ENCODE peak calls at places on chromosomes 7 and 10, in seven cellular contexts. X is gastrocnemius medialis; Q is left ventricle myocardium inferior; K is effector memory CD4-positive, alpha-beta T cell; Y is testis; S is SJCRH30; N is endodermal cell. D is an unnamed sample. For H3K4me1, the result is how much of the 10 kb centered on the place peaks cover.

GRCh38 chr7:110397927-110398660 is 692.8 kb upstream of the LRRN3 start:
- DNase-seq in S (no peak), X (no peak), K (no peak), Y (no peak), N (no peak), Q (no peak), D (no peak)

GRCh38 chr7:81769891-81770818 is at the start of gene HGF:
- DNase-seq in N (peak), Q (peak), K (no peak), S (peak), Y (peak), X (peak), D (peak)

GRCh38 chr7:140008755-140009610 is 53.8 kb downstream of the PARP12 start:
- DNase-seq in K (no peak), Q (no peak), X (no peak), N (no peak), S (no peak), Y (no peak), D (no peak)

GRCh38 chr10:69862882-69863530 is 61.3 kb downstream of the COL13A1 start:
- DNase-seq in N (no peak), Y (no peak), K (no peak), X (no peak), Q (no peak), S (no peak), D (peak)

GRCh38 chr7:155214328-155214986 is 83.2 kb upstream of the INSIG1 start:
- DNase-seq in K (no peak), X (no peak), Y (peak), N (no peak), Q (no peak), S (peak), D (no peak)

GRCh38 chr10:21508987-21509334 is 16.5 kb downstream of the SKIDA1 start:
- DNase-seq in N (no peak), Y (no peak), S (no peak), Q (no peak), K (no peak), X (no peak), D (no peak)

GRCh38 chr10:35211390-35211789 is 84.7 kb downstream of the CREM start:
- DNase-seq in Y (no peak), K (no peak), Q (no peak), X (no peak), N (peak), S (no peak), D (no peak)

GRCh38 chr7:108142180-108142579 is 12.0 kb upstream of the LAMB4 start:
- DNase-seq in X (no peak), K (no peak), N (no peak), Y (no peak), S (no peak), Q (no peak), D (no peak)

GRCh38 chr7:47782792-47783191 is 165.5 kb downstream of the PKD1L1 start:
- DNase-seq in Q (no peak), X (no peak), N (no peak), Y (no peak), K (no peak), S (no peak), D (no peak)

GRCh38 chr10:44978570-44979280 is at the start of gene DEPP1:
- DNase-seq in S (peak), K (no peak), X (peak), Q (peak), Y (peak), N (peak), D (peak)

GRCh38 chr10:29826221-29826620 is 191.4 kb upstream of the SVIL start:
- DNase-seq in N (no peak), Y (no peak), Q (no peak), S (no peak), X (no peak), K (no peak), D (no peak)

GRCh38 chr7:115230882-115231508 is 309.1 kb downstream of the MDFIC start:
- DNase-seq in S (peak), Q (no peak), X (no peak), N (no peak), Y (no peak), K (no peak), D (no peak)

GRCh38 chr10:32577448-32577847 is 131.5 kb downstream of the CCDC7 start:
- DNase-seq in X (no peak), K (no peak), N (no peak), S (no peak), Q (no peak), Y (no peak), D (no peak)

GRCh38 chr10:36455481-36456119 is 669.8 kb upstream of the ANKRD30A start:
- DNase-seq in K (no peak), Q (no peak), X (no peak), S (no peak), N (no peak), Y (no peak), D (no peak)

GRCh38 chr10:32149257-32149955 is 93.2 kb upstream of the KIF5B start:
- DNase-seq in X (peak), Q (peak), K (no peak), Y (no peak), N (peak), S (peak), D (no peak)

GRCh38 chr7:15822123-15822495 is 135.6 kb upstream of the MEOX2 start:
- DNase-seq in Y (no peak), N (no peak), K (no peak), Q (no peak), S (no peak), X (no peak), D (no peak)

GRCh38 chr10:31819393-31819820 is 109.2 kb downstream of the ARHGAP12 start:
- DNase-seq in Y (no peak), K (no peak), Q (peak), X (peak), N (no peak), S (peak), D (no peak)

GRCh38 chr10:102645388-102645740 is 1.1 kb downstream of the TRIM8 start:
- DNase-seq in K (peak), Q (peak), N (peak), S (peak), X (peak), Y (peak), D (peak)

GRCh38 chr10:101035314-101035713 is 4.3 kb downstream of the SFXN3 start:
- DNase-seq in N (no peak), Q (no peak), K (no peak), X (no peak), Y (no peak), S (no peak), D (peak)

GRCh38 chr10:78175444-78175843 is 141.8 kb downstream of the RPS24 start:
- DNase-seq in S (no peak), N (no peak), Y (no peak), K (no peak), X (no peak), Q (no peak), D (no peak)

GRCh38 chr10:110820321-110820814 is 51.4 kb upstream of the PDCD4 start:
- DNase-seq in K (no peak), N (no peak), X (peak), Y (peak), S (no peak), Q (peak), D (peak)

GRCh38 chr10:117666965-117667364 is 124.4 kb downstream of the EMX2 start:
- DNase-seq in Y (no peak), K (no peak), X (no peak), S (no peak), N (no peak), Q (no peak), D (no peak)

GRCh38 chr7:48045205-48045765 is 9.9 kb downstream of the C7orf57 start:
- DNase-seq in Y (no peak), Q (no peak), S (no peak), X (no peak), K (no peak), N (no peak), D (no peak)

GRCh38 chr7:106883627-106884026 is 18.5 kb downstream of the PIK3CG start:
- DNase-seq in K (no peak), S (no peak), Q (no peak), Y (no peak), X (no peak), N (no peak), D (no peak)

GRCh38 chr10:101888251-101888949 is 44.8 kb upstream of the KCNIP2 start:
- DNase-seq in X (no peak), S (no peak), N (no peak), K (no peak), Q (no peak), Y (no peak), D (no peak)

GRCh38 chr7:134234216-134234615 is 82.5 kb downstream of the SLC35B4 start:
- DNase-seq in Q (no peak), N (no peak), X (no peak), K (no peak), S (no peak), Y (no peak), D (no peak)

GRCh38 chr10:61835069-61835908 is 66.2 kb upstream of the ARID5B start:
- DNase-seq in X (no peak), S (peak), Q (no peak), N (peak), Y (no peak), K (no peak), D (no peak)

GRCh38 chr7:134541-134940 is 57.8 kb upstream of the FAM20C start:
- DNase-seq in Q (no peak), S (no peak), X (no peak), N (no peak), K (no peak), Y (no peak), D (no peak)

GRCh38 chr10:11381023-11381422 is 230.4 kb downstream of the USP6NL start:
- DNase-seq in Y (no peak), S (no peak), X (no peak), N (no peak), K (no peak), Q (no peak), D (no peak)

GRCh38 chr10:34370121-34370520 is 445.0 kb downstream of the PARD3 start:
- DNase-seq in K (no peak), Q (no peak), X (no peak), S (no peak), N (no peak), Y (no peak), D (no peak)

GRCh38 chr7:159025161-159025779 is 119.4 kb downstream of the VIPR2 start:
- DNase-seq in Q (no peak), K (no peak), N (peak), X (no peak), S (no peak), Y (peak), D (no peak)

GRCh38 chr10:77478248-77478963 is 159.2 kb downstream of the KCNMA1 start:
- DNase-seq in K (no peak), Q (no peak), X (no peak), S (no peak), N (no peak), Y (no peak), D (no peak)

GRCh38 chr7:101328159-101328558 is 6.5 kb upstream of the IFT22 start:
- DNase-seq in Y (no peak), K (no peak), S (no peak), Q (no peak), X (no peak), N (no peak), D (no peak)

GRCh38 chr7:2099036-2099957 is 133.4 kb downstream of the MAD1L1 start:
- DNase-seq in N (no peak), Q (no peak), S (no peak), K (no peak), X (no peak), Y (peak), D (no peak)

GRCh38 chr7:157520249-157520648 is 183.4 kb downstream of the DNAJB6 start:
- DNase-seq in N (no peak), X (no peak), K (no peak), S (no peak), Q (no peak), Y (no peak), D (no peak)
- H3K4me3 ChIP-seq in N (no peak), X (no peak), K (no peak), S (no peak), Q (no peak), Y (no peak), D (no peak)

GRCh38 chr10:74034301-74034700 is 36.4 kb downstream of the VCL start:
- DNase-seq in N (no peak), Q (no peak), K (no peak), S (no peak), Y (no peak), X (no peak), D (no peak)
- H3K4me1 ChIP-seq in N (under half), Q (half or more), K (under half), S (under half), Y (under half), X (half or more), D (under half)

GRCh38 chr10:5418584-5418983 is 6.2 kb downstream of the NET1 start:
- DNase-seq in N (no peak), K (no peak), X (no peak), Y (no peak), S (no peak), Q (no peak), D (no peak)

GRCh38 chr10:5419466-5420094 is 7.2 kb downstream of the NET1 start:
- DNase-seq in Y (no peak), X (no peak), Q (no peak), S (no peak), N (no peak), K (no peak), D (no peak)

GRCh38 chr10:5412277-5412941 is at the start of gene NET1:
- DNase-seq in N (peak), K (peak), Q (peak), Y (peak), S (peak), X (peak), D (peak)

GRCh38 chr10:5413012-5413938 is 918 bp downstream of the NET1 start:
- DNase-seq in N (peak), K (no peak), S (peak), X (no peak), Y (no peak), Q (no peak), D (no peak)

GRCh38 chr10:5416981-5417380 is 4.6 kb downstream of the NET1 start:
- DNase-seq in Q (no peak), N (peak), K (no peak), X (peak), S (no peak), Y (no peak), D (no peak)
- H3K4me3 ChIP-seq in Q (no peak), N (no peak), K (no peak), X (no peak), S (no peak), Y (no peak), D (no peak)

GRCh38 chr7:103649052-103649451 is 203.0 kb upstream of the SLC26A5 start:
- DNase-seq in Y (no peak), N (no peak), Q (no peak), S (no peak), X (no peak), K (no peak), D (no peak)
- H3K4me1 ChIP-seq in Y (under half), N (under half), Q (under half), S (under half), X (under half), K (under half), D (under half)

DNA sequence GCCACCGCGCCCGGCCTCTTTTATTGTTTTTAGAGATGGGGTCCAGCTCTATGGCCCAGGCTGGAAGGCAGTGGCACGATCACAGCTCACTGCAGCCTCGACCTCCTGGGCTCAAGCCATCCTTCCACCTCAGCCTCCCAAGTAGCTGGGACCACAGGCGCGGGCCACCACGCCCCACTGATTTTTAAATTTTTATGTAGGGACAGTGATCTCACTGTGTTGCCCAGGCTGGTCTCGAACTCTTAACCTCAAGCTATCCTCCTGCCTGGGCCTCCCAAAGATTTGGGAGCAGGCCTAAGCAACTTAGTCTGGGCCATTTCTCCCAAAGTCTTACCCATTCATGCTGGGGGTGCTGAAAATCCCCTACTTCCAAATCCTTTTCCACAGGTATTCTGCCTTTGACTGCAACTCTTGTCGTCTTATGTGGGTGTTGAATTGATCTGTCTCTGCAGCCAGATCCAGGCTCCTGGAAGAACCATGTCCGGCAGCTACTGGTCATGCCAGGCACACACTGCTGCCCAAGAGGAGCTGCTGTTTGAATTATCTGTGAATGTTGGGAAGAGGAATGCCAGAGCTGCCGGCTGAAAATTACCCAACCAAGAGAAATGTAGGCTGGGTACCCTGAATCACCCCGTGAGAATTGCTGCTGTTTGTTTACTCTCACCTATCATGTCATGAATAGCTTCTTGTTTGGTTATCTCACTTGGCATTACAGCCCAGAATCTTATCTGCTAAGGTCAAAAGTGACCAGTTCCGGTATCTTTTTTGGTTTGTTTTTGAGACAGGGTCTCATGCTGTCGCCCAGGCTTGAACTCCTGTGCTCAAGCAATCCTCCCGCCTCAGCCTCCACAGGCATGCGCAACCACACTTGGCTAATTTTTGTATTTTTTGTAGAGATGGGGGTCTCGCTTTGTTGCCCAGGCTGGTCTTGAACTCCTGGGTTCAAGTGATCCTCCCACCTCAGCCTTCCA is 1.1 kb downstream of the ZDHHC4 start:
- DNase-seq in X (no peak), Y (no peak), N (peak), S (no peak), K (no peak), Q (no peak), D (no peak)
- H3K4me3 ChIP-seq in X (peak), Y (no peak), N (peak), S (peak), K (no peak), Q (peak), D (no peak)

D was measured in mucosa of descending colon.